ENCODE peak calls at places on chromosomes 5 and 9, in four cellular contexts. E is activated naive CD4-positive, alpha-beta T cell treated with anti-CD3 and anti-CD28 coated beads, Interleukin-2, amount 50 U/mL, for 72 hours; H is lower lobe of right lung; N is heart right ventricle. V is an unnamed sample.

GRCh38 chr9:27352457-27353188 is 55.7 kb upstream of the EQTN start:
- ATAC-seq in E (peak; percentile 48), H (peak; percentile 87), N (peak; percentile 45), V (peak; percentile 36)

GRCh38 chr5:107247427-107247826 is 423.3 kb downstream of the EFNA5 start:
- ATAC-seq in E (no peak), H (no peak), N (no peak), V (no peak)

GRCh38 chr5:116320486-116320885 is 235.7 kb downstream of the COMMD10 start:
- ATAC-seq in E (no peak), H (no peak), N (peak; percentile 57), V (no peak)

GRCh38 chr9:95725045-95725444 is 150.4 kb upstream of the ERCC6L2 start:
- ATAC-seq in E (peak; percentile 26), H (no peak), N (no peak), V (peak; percentile 20)

GRCh38 chr5:96788112-96788749 is 19.5 kb downstream of the ERAP1 start:
- ATAC-seq in E (peak; percentile 43), H (peak; percentile 61), N (peak; percentile 12), V (no peak)

GRCh38 chr5:61809651-61810050 is 477.6 kb downstream of the ZSWIM6 start:
- ATAC-seq in E (no peak), H (no peak), N (no peak), V (no peak)

GRCh38 chr5:122738088-122738487 is 36.8 kb upstream of the SNX2 start:
- ATAC-seq in E (no peak), H (no peak), N (no peak), V (no peak)

GRCh38 chr9:114718801-114719221 is 36.8 kb upstream of the TEX48 start:
- ATAC-seq in E (peak; percentile 95), H (peak; percentile 67), N (no peak), V (peak; percentile 95)

GRCh38 chr9:81562221-81563019 is 126.9 kb downstream of the TLE1 start:
- ATAC-seq in E (no peak), H (no peak), N (peak; percentile 78), V (no peak)

GRCh38 chr9:109411069-109411761 is 86.9 kb downstream of the PTPN3 start:
- ATAC-seq in E (peak; percentile 77), H (no peak), N (no peak), V (peak; percentile 44)

GRCh38 chr5:98214240-98215051 is 559.0 kb upstream of the RGMB start:
- ATAC-seq in E (no peak), H (no peak), N (peak; percentile 41), V (no peak)

GRCh38 chr9:127960410-127961165 is 20.2 kb downstream of the EEIG1 start:
- ATAC-seq in E (no peak), H (no peak), N (no peak), V (no peak)

GRCh38 chr9:111815200-111816070 is 20.7 kb upstream of the SHOC1 start:
- ATAC-seq in E (no peak), H (peak; percentile 52), N (no peak), V (no peak)

GRCh38 chr9:37946041-37946440 is 42.1 kb upstream of the SLC25A51 start:
- ATAC-seq in E (no peak), H (no peak), N (no peak), V (no peak)

GRCh38 chr9:113808391-113809191 is 67.5 kb upstream of the ZNF618 start:
- ATAC-seq in E (no peak), H (peak; percentile 73), N (peak; percentile 57), V (no peak)

GRCh38 chr9:93244510-93245436 is 60.8 kb downstream of the WNK2 start:
- ATAC-seq in E (no peak), H (no peak), N (no peak), V (no peak)

GRCh38 chr5:149268928-149269557 is 2.6 kb upstream of the AFAP1L1 start:
- ATAC-seq in E (peak; percentile 74), H (no peak), N (no peak), V (peak; percentile 56)

GRCh38 chr9:134456740-134457315 is 130.6 kb downstream of the RXRA start:
- ATAC-seq in E (no peak), H (no peak), N (no peak), V (no peak)

GRCh38 chr9:130856474-130856873 is 21.4 kb downstream of the ABL1 start:
- ATAC-seq in E (no peak), H (no peak), N (no peak), V (no peak)

GRCh38 chr5:133785182-133785581 is 172.8 kb upstream of the FSTL4 start:
- ATAC-seq in E (no peak), H (no peak), N (no peak), V (no peak)

GRCh38 chr9:134326754-134327526 is 685 bp downstream of the RXRA start:
- ATAC-seq in E (peak; percentile 30), H (no peak), N (no peak), V (no peak)

GRCh38 chr9:129609486-129610192 is 11.3 kb downstream of the C9orf50 start:
- ATAC-seq in E (peak; percentile 36), H (peak; percentile 29), N (peak; percentile 6), V (peak; percentile 23)

GRCh38 chr9:98775831-98776441 is 20.4 kb downstream of the ANKS6 start:
- ATAC-seq in E (no peak), H (peak; percentile 43), N (peak; percentile 58), V (no peak)

GRCh38 chr9:133844876-133845658 is 106.9 kb upstream of the SARDH start:
- ATAC-seq in E (no peak), H (peak; percentile 82), N (peak; percentile 92), V (no peak)

GRCh38 chr9:98867434-98868168 is 60.1 kb downstream of the GALNT12 start:
- ATAC-seq in E (no peak), H (peak; percentile 86), N (peak; percentile 89), V (no peak)

GRCh38 chr9:111986035-111986556 is 89.5 kb downstream of the UGCG start:
- ATAC-seq in E (peak; percentile 39), H (no peak), N (peak; percentile 49), V (no peak)

GRCh38 chr5:124825250-124825982 is 79.0 kb upstream of the ZNF608 start:
- ATAC-seq in E (no peak), H (no peak), N (no peak), V (no peak)

GRCh38 chr9:135887021-135887507 is 20.3 kb downstream of the CAMSAP1 start:
- ATAC-seq in E (no peak), H (peak; percentile 42), N (peak; percentile 52), V (no peak)

GRCh38 chr9:7097040-7097715 is 339.4 kb downstream of the KDM4C start:
- ATAC-seq in E (no peak), H (no peak), N (no peak), V (no peak)

GRCh38 chr5:36744041-36744677 is 132.4 kb upstream of the NIPBL start:
- ATAC-seq in E (peak; percentile 14), H (peak; percentile 14), N (no peak), V (no peak)

GRCh38 chr9:107700902-107701301 is 211.3 kb upstream of the KLF4 start:
- ATAC-seq in E (no peak), H (no peak), N (no peak), V (no peak)

GRCh38 chr5:50710838-50711237 is 44.4 kb downstream of the PARP8 start:
- ATAC-seq in E (no peak), H (no peak), N (no peak), V (peak; percentile 11)

GRCh38 chr5:174717826-174718455 is 6.4 kb upstream of the MSX2 start:
- ATAC-seq in E (no peak), H (no peak), N (no peak), V (no peak)

GRCh38 chr5:67520161-67520886 is 323.7 kb upstream of the CD180 start:
- ATAC-seq in E (no peak), H (no peak), N (no peak), V (no peak)

GRCh38 chr9:97388721-97389238 is 23.1 kb upstream of the TDRD7 start:
- ATAC-seq in E (peak; percentile 84), H (no peak), N (no peak), V (peak; percentile 70)

GRCh38 chr9:137169764-137170460 is at the start of gene LRRC26:
- ATAC-seq in E (no peak), H (no peak), N (no peak), V (no peak)

V was measured in activated CD4-positive, CD25-positive, alpha-beta regulatory T cell treated with anti-CD3 and anti-CD28 coated beads, Interleukin-2, amount 50 U/mL, for 24 hours.